ENCODE peak calls at places on chromosome 12, in seven cellular contexts. J, S, E, H, U, W and M are unnamed samples.

GRCh38 chr12:89067436-89067835 is 284.9 kb downstream of the DUSP6 start:
- DNase-seq in J (peak; percentile 79), S (no peak), E (peak; percentile 91), H (peak; percentile 94), U (peak; percentile 94), W (no peak), M (no peak)

GRCh38 chr12:104855599-104855998 is 102.5 kb downstream of the SLC41A2 start:
- DNase-seq in J (no peak), S (no peak), E (no peak), H (no peak), U (no peak), W (no peak), M (no peak)

GRCh38 chr12:80400591-80400991 is 43.4 kb upstream of the PTPRQ start:
- DNase-seq in J (peak; percentile 36), S (no peak), E (peak; percentile 11), H (no peak), U (no peak), W (no peak), M (no peak)

GRCh38 chr12:4168041-4168440 is 105.5 kb upstream of the CCND2 start:
- DNase-seq in J (no peak), S (no peak), E (no peak), H (no peak), U (no peak), W (no peak), M (no peak)

GRCh38 chr12:11695321-11695720 is 45.8 kb downstream of the ETV6 start:
- DNase-seq in J (peak; percentile 54), S (no peak), E (peak; percentile 38), H (peak; percentile 54), U (peak; percentile 58), W (no peak), M (no peak)

GRCh38 chr12:44709166-44709565 is 166.9 kb downstream of the NELL2 start:
- DNase-seq in J (no peak), S (no peak), E (no peak), H (no peak), U (no peak), W (no peak), M (no peak)

GRCh38 chr12:91899056-91899455 is 246.6 kb downstream of the BTG1 start:
- DNase-seq in J (no peak), S (no peak), E (no peak), H (no peak), U (no peak), W (no peak), M (no peak)

GRCh38 chr12:98418357-98419075 is 96.9 kb upstream of the TMPO start:
- DNase-seq in J (peak; percentile 97), S (peak; percentile 93), E (peak; percentile 96), H (peak; percentile 97), U (peak; percentile 93), W (no peak), M (no peak)

GRCh38 chr12:110149104-110149660 is 25.0 kb downstream of the IFT81 start:
- DNase-seq in J (no peak), S (no peak), E (no peak), H (no peak), U (no peak), W (no peak), M (peak; percentile 77)

GRCh38 chr12:21941522-21942376 is 523 bp upstream of the ABCC9 start:
- DNase-seq in J (peak; percentile 39), S (no peak), E (peak; percentile 46), H (peak; percentile 72), U (peak; percentile 26), W (no peak), M (peak; percentile 72)

GRCh38 chr12:110501378-110501721 is 561 bp downstream of the VPS29 start:
- DNase-seq in J (peak; percentile 40), S (no peak), E (peak; percentile 36), H (peak; percentile 66), U (peak; percentile 31), W (peak; percentile 56), M (no peak)

GRCh38 chr12:52587563-52587962 is 13.7 kb downstream of the KRT72 start:
- DNase-seq in J (no peak), S (no peak), E (no peak), H (no peak), U (no peak), W (no peak), M (no peak)

GRCh38 chr12:124592050-124592449 is 24.6 kb upstream of the NCOR2 start:
- DNase-seq in J (peak; percentile 74), S (no peak), E (peak; percentile 60), H (peak; percentile 85), U (peak; percentile 73), W (no peak), M (no peak)

GRCh38 chr12:50201987-50202521 is 34.9 kb upstream of the CERS5 start:
- DNase-seq in J (peak; percentile 91), S (peak; percentile 75), E (peak; percentile 79), H (peak; percentile 94), U (peak; percentile 96), W (no peak), M (no peak)

GRCh38 chr12:15982471-15982870 is 71.3 kb downstream of the DERA start:
- DNase-seq in J (peak; percentile 62), S (no peak), E (peak; percentile 78), H (peak; percentile 74), U (peak; percentile 67), W (no peak), M (no peak)

GRCh38 chr12:51357374-51358047 is 11.0 kb upstream of the CELA1 start:
- DNase-seq in J (no peak), S (no peak), E (no peak), H (no peak), U (no peak), W (no peak), M (no peak)

GRCh38 chr12:69171881-69172280 is 67.5 kb upstream of the CPSF6 start:
- DNase-seq in J (no peak), S (no peak), E (no peak), H (no peak), U (no peak), W (no peak), M (no peak)

GRCh38 chr12:66549050-66549389 is 129.9 kb downstream of the GRIP1 start:
- DNase-seq in J (no peak), S (no peak), E (no peak), H (no peak), U (no peak), W (no peak), M (no peak)

GRCh38 chr12:66552753-66553152 is 126.1 kb downstream of the GRIP1 start:
- DNase-seq in J (no peak), S (no peak), E (no peak), H (no peak), U (no peak), W (no peak), M (no peak)

GRCh38 chr12:66550626-66551025 is 128.2 kb downstream of the GRIP1 start:
- DNase-seq in J (no peak), S (no peak), E (no peak), H (no peak), U (no peak), W (no peak), M (no peak)

DNA sequence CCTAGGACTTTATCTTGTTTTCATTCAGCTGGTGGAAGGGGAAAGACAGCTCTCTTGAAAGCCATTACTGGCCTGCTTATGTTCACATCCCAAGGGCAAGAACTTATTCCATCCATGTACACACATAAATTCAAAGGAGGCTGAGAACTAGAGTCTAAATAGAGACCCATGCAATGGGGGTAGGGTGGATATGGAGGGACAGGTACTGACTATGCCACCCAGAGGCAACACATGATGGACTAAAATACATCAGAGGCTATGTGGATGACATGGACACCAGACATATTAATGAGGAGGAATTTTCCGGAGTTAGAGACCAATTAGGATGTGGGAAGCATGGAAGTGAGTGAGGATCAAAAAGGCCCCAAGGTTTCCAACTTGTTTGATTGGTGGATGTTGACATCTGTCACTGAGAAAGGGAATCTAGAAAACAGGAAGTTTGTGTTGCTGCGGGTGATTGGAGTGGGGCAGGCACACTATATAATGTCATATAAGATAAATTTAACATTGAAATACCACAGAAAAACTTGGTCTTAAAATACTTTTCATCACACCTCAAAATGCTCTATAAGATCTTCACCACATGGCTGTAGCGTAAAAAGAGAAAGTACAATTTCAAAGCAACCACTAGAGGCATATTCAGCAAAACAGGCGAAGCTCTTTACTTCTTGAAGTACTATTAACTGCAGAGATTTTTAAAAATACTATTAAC is 130.4 kb downstream of the GRIP1 start:
- DNase-seq in J (no peak), S (no peak), E (peak; percentile 6), H (no peak), U (no peak), W (no peak), M (no peak)
- TF ChIP-seq CTCF in J (peak; percentile 32), S (peak; percentile 24), E (peak; percentile 26), H (no peak), U (no peak), W (peak; percentile 40), M (no peak)

DNA sequence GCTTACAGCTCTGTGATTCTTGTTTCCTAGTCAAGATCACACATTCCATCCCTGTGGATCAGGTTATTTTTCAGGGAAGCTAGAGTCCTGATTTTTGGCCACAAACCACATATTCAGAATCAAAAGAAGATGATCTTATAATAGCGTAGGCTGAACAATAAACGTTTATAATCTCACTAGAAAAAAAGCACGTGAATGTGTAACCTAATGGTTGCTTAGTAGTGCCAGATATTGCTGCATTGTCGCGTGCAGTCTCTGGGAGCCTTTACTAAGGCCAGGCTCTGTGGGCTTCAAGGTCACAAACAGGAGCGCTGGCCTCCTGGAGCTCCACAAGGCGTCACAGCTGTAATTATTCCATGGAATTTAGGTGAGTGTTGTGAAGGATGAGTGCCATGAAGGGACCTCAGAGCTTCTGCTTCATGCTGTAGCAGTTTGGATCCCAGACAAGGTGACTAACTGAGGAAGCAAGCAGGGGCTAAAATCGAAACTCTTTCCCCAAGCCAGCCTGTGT is 17.4 kb downstream of the CDKN1B start:
- DNase-seq in J (peak; percentile 16), S (no peak), E (no peak), H (peak; percentile 39), U (peak; percentile 75), W (no peak), M (no peak)
- H3K4me3 ChIP-seq in J (no peak overlapping the region), S (no peak overlapping the region), E (no peak overlapping the region), H (no peak overlapping the region), U (peak overlapping the region; percentile 4), W (no peak overlapping the region), M (no peak overlapping the region)

GRCh38 chr12:116697305-116698130 is 40.4 kb downstream of the SPRING1 start:
- DNase-seq in J (no peak), S (peak; percentile 23), E (no peak), H (peak; percentile 31), U (no peak), W (peak; percentile 62), M (no peak)
- TF ChIP-seq CTCF in J (peak; percentile 30), S (no peak), E (peak; percentile 28), H (peak; percentile 26), U (peak; percentile 29), W (peak; percentile 69), M (no peak)

DNA sequence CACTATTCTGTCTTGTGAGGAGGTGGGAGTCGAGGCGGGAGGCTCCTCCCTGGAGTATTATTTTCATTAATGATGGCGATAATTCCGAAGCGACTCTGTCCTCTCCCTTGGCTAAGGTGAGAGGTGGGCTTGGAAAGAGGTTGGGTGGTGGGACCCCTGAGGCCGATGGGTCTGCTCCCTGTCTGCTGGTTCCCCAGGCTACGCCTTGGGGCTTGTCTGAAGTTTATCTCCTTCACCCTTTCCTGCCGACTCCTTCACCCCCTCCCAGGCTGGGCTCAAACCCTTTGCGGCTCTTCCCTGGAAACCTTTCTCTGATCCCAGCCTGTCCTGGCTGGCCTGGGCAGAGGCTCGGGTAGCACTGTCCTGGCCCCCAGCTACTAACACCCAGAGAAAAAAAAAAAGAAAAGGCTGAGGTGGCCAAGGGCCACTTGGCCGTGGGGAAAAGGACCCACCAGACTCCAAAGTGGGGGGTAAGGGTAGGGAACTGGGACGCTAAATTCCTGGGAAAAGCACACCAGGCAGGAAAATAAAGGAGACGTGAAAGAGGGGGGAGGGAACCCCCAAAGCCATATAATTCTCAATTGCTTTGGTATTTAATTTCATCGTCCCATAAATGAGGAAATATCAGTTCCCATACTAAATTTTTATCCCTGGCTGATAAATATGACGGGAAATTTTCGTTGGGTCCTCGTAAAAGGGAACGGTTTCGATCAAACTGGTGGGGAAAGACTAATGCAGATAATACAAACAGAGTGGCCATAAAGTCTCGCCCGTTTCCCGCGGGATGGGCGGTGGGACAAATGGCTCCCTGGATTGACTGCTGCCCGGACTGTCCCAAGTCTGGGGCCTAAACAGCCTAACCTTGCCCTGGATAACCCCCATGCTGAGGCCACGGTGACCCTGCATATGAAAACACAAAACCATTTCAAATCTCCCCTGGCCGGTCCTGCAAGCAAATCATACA is 2.0 kb upstream of the HOXC10 start:
- DNase-seq in J (no peak), S (no peak), E (no peak), H (no peak), U (no peak), W (no peak), M (no peak)
- H3K4me3 ChIP-seq in J (no peak overlapping the region), S (no peak overlapping the region), E (no peak overlapping the region), H (no peak overlapping the region), U (no peak overlapping the region), W (no peak overlapping the region), M (no peak overlapping the region)